ENCODE peak calls at places on chromosomes 16 and 17, in six cellular contexts. One of them, this sample, is unnamed.

GRCh38 chr16:9061358-9061813 is 30.1 kb upstream of the HAPSTR1 start:
- DNase-seq in Right ventricle myocardium superior: peak
- DNase-seq in NCI-H2171 treated with DMSO at 0.1 percent for 48 hours: no peak
- DNase-seq in BJ: no peak
- DNase-seq in astrocyte of the spinal cord: no peak
- DNase-seq in left colon: no peak
- DNase-seq in this sample: no peak

GRCh38 chr16:56515665-56516064 is 4.2 kb downstream of the BBS2 start:
- DNase-seq in BJ: no peak
- DNase-seq in left colon: no peak
- DNase-seq in Right ventricle myocardium superior: no peak
- DNase-seq in astrocyte of the spinal cord: no peak
- DNase-seq in NCI-H2171 treated with DMSO at 0.1 percent for 48 hours: no peak
- DNase-seq in this sample: no peak

GRCh38 chr16:87602821-87603683 is 744 bp downstream of the JPH3 start:
- DNase-seq in left colon: no peak
- DNase-seq in astrocyte of the spinal cord: no peak
- DNase-seq in Right ventricle myocardium superior: no peak
- DNase-seq in NCI-H2171 treated with DMSO at 0.1 percent for 48 hours: peak
- DNase-seq in BJ: no peak
- DNase-seq in this sample: no peak

GRCh38 chr16:86085161-86085611 is 186.2 kb downstream of the IRF8 start:
- DNase-seq in BJ: no peak
- DNase-seq in NCI-H2171 treated with DMSO at 0.1 percent for 48 hours: no peak
- DNase-seq in left colon: no peak
- DNase-seq in astrocyte of the spinal cord: no peak
- DNase-seq in Right ventricle myocardium superior: no peak
- DNase-seq in this sample: no peak

GRCh38 chr17:63116967-63117366 is 150.9 kb downstream of the TANC2 start:
- DNase-seq in NCI-H2171 treated with DMSO at 0.1 percent for 48 hours: peak
- DNase-seq in Right ventricle myocardium superior: no peak
- DNase-seq in left colon: no peak
- DNase-seq in BJ: no peak
- DNase-seq in astrocyte of the spinal cord: peak
- DNase-seq in this sample: peak

GRCh38 chr16:1774456-1774795 is 1.5 kb upstream of the MRPS34 start:
- DNase-seq in NCI-H2171 treated with DMSO at 0.1 percent for 48 hours: no peak
- DNase-seq in astrocyte of the spinal cord: no peak
- DNase-seq in BJ: no peak
- DNase-seq in left colon: no peak
- DNase-seq in Right ventricle myocardium superior: no peak
- DNase-seq in this sample: no peak

GRCh38 chr16:81526935-81527334 is 82.3 kb downstream of the CMIP start:
- DNase-seq in BJ: no peak
- DNase-seq in Right ventricle myocardium superior: peak
- DNase-seq in astrocyte of the spinal cord: peak
- DNase-seq in NCI-H2171 treated with DMSO at 0.1 percent for 48 hours: peak
- DNase-seq in left colon: no peak
- DNase-seq in this sample: peak

GRCh38 chr17:72494576-72494975 is 373.8 kb downstream of the SOX9 start:
- DNase-seq in astrocyte of the spinal cord: no peak
- DNase-seq in BJ: no peak
- DNase-seq in Right ventricle myocardium superior: no peak
- DNase-seq in NCI-H2171 treated with DMSO at 0.1 percent for 48 hours: peak
- DNase-seq in left colon: no peak
- DNase-seq in this sample: no peak

GRCh38 chr16:50530277-50531236 is 17.6 kb upstream of the NKD1 start:
- DNase-seq in BJ: no peak
- DNase-seq in Right ventricle myocardium superior: no peak
- DNase-seq in left colon: no peak
- DNase-seq in astrocyte of the spinal cord: no peak
- DNase-seq in NCI-H2171 treated with DMSO at 0.1 percent for 48 hours: peak
- DNase-seq in this sample: no peak

This sample was measured in iris pigment epithelial cell.